ENCODE peak calls at places on chromosomes 7 and 10, in eight cellular contexts. One of them, this sample, is unnamed.

GRCh38 chr7:122682805-122683204 is 16.1 kb downstream of the RNF133 start:
- DNase-seq in fibroblast of mammary gland: no peak
- DNase-seq in fibroblast of the aortic adventitia: no peak
- DNase-seq in bronchial epithelial cell: no peak
- DNase-seq in left ventricle myocardium inferior: no peak
- DNase-seq in OCI-LY7: no peak
- DNase-seq in epithelial cell of esophagus: no peak
- DNase-seq in keratinocyte: no peak
- DNase-seq in this sample: no peak

GRCh38 chr10:103828107-103828506 is 27.3 kb downstream of the SH3PXD2A start:
- DNase-seq in fibroblast of mammary gland: no peak
- DNase-seq in fibroblast of the aortic adventitia: no peak
- DNase-seq in bronchial epithelial cell: peak
- DNase-seq in left ventricle myocardium inferior: no peak
- DNase-seq in OCI-LY7: no peak
- DNase-seq in epithelial cell of esophagus: peak
- DNase-seq in keratinocyte: peak
- DNase-seq in this sample: no peak

GRCh38 chr10:90592903-90593302 is 264.9 kb downstream of the HTR7 start:
- DNase-seq in fibroblast of mammary gland: peak
- DNase-seq in fibroblast of the aortic adventitia: peak
- DNase-seq in bronchial epithelial cell: peak
- DNase-seq in left ventricle myocardium inferior: peak
- DNase-seq in OCI-LY7: peak
- DNase-seq in epithelial cell of esophagus: peak
- DNase-seq in keratinocyte: no peak
- DNase-seq in this sample: no peak

GRCh38 chr10:71079761-71080380 is 132.5 kb upstream of the UNC5B start:
- DNase-seq in fibroblast of mammary gland: no peak
- DNase-seq in fibroblast of the aortic adventitia: no peak
- DNase-seq in bronchial epithelial cell: no peak
- DNase-seq in left ventricle myocardium inferior: no peak
- DNase-seq in OCI-LY7: no peak
- DNase-seq in epithelial cell of esophagus: no peak
- DNase-seq in keratinocyte: no peak
- DNase-seq in this sample: no peak

GRCh38 chr10:123519861-123520260 is 146.3 kb upstream of the GPR26 start:
- DNase-seq in fibroblast of mammary gland: no peak
- DNase-seq in fibroblast of the aortic adventitia: no peak
- DNase-seq in bronchial epithelial cell: no peak
- DNase-seq in left ventricle myocardium inferior: no peak
- DNase-seq in OCI-LY7: no peak
- DNase-seq in epithelial cell of esophagus: no peak
- DNase-seq in keratinocyte: no peak
- DNase-seq in this sample: no peak

GRCh38 chr10:5461201-5461585 is 38.2 kb downstream of the CALML5 start:
- DNase-seq in fibroblast of mammary gland: peak
- DNase-seq in fibroblast of the aortic adventitia: no peak
- DNase-seq in bronchial epithelial cell: no peak
- DNase-seq in left ventricle myocardium inferior: no peak
- DNase-seq in OCI-LY7: no peak
- DNase-seq in epithelial cell of esophagus: no peak
- DNase-seq in keratinocyte: no peak
- DNase-seq in this sample: no peak

GRCh38 chr10:96529634-96530279 is 16.0 kb upstream of the TLL2 start:
- DNase-seq in fibroblast of mammary gland: no peak
- DNase-seq in fibroblast of the aortic adventitia: no peak
- DNase-seq in bronchial epithelial cell: no peak
- DNase-seq in left ventricle myocardium inferior: no peak
- DNase-seq in OCI-LY7: no peak
- DNase-seq in epithelial cell of esophagus: no peak
- DNase-seq in keratinocyte: no peak
- DNase-seq in this sample: no peak

GRCh38 chr10:6737758-6738463 is 157.8 kb upstream of the PRKCQ start:
- DNase-seq in fibroblast of mammary gland: peak
- DNase-seq in fibroblast of the aortic adventitia: peak
- DNase-seq in bronchial epithelial cell: peak
- DNase-seq in left ventricle myocardium inferior: no peak
- DNase-seq in OCI-LY7: no peak
- DNase-seq in epithelial cell of esophagus: peak
- DNase-seq in keratinocyte: no peak
- DNase-seq in this sample: peak

GRCh38 chr7:30467275-30467674 is 11.3 kb downstream of the NOD1 start:
- DNase-seq in fibroblast of mammary gland: no peak
- DNase-seq in fibroblast of the aortic adventitia: no peak
- DNase-seq in bronchial epithelial cell: no peak
- DNase-seq in left ventricle myocardium inferior: no peak
- DNase-seq in OCI-LY7: peak
- DNase-seq in epithelial cell of esophagus: no peak
- DNase-seq in keratinocyte: no peak
- DNase-seq in this sample: no peak

GRCh38 chr10:58217612-58218011 is 50.1 kb downstream of the IPMK start:
- DNase-seq in fibroblast of mammary gland: no peak
- DNase-seq in fibroblast of the aortic adventitia: peak
- DNase-seq in bronchial epithelial cell: no peak
- DNase-seq in left ventricle myocardium inferior: no peak
- DNase-seq in OCI-LY7: no peak
- DNase-seq in epithelial cell of esophagus: no peak
- DNase-seq in keratinocyte: no peak
- DNase-seq in this sample: peak

GRCh38 chr10:18196806-18197550 is 56.8 kb downstream of the CACNB2 start:
- DNase-seq in fibroblast of mammary gland: peak
- DNase-seq in fibroblast of the aortic adventitia: peak
- DNase-seq in bronchial epithelial cell: no peak
- DNase-seq in left ventricle myocardium inferior: no peak
- DNase-seq in OCI-LY7: no peak
- DNase-seq in epithelial cell of esophagus: no peak
- DNase-seq in keratinocyte: no peak
- DNase-seq in this sample: no peak

GRCh38 chr10:71845410-71846406 is 5.3 kb downstream of the PSAP start:
- DNase-seq in fibroblast of mammary gland: no peak
- DNase-seq in fibroblast of the aortic adventitia: no peak
- DNase-seq in bronchial epithelial cell: peak
- DNase-seq in left ventricle myocardium inferior: no peak
- DNase-seq in OCI-LY7: no peak
- DNase-seq in epithelial cell of esophagus: peak
- DNase-seq in keratinocyte: no peak
- DNase-seq in this sample: no peak

GRCh38 chr7:113170591-113170990 is 52.2 kb upstream of the SMIM30 start:
- DNase-seq in fibroblast of mammary gland: no peak
- DNase-seq in fibroblast of the aortic adventitia: no peak
- DNase-seq in bronchial epithelial cell: no peak
- DNase-seq in left ventricle myocardium inferior: no peak
- DNase-seq in OCI-LY7: no peak
- DNase-seq in epithelial cell of esophagus: no peak
- DNase-seq in keratinocyte: no peak
- DNase-seq in this sample: no peak

GRCh38 chr7:94509264-94509878 is at the start of gene CASD1:
- DNase-seq in fibroblast of mammary gland: no peak
- DNase-seq in fibroblast of the aortic adventitia: peak
- DNase-seq in bronchial epithelial cell: no peak
- DNase-seq in left ventricle myocardium inferior: peak
- DNase-seq in OCI-LY7: peak
- DNase-seq in epithelial cell of esophagus: no peak
- DNase-seq in keratinocyte: no peak
- DNase-seq in this sample: no peak

GRCh38 chr7:80184693-80185092 is 50.1 kb downstream of the GNAI1 start:
- DNase-seq in fibroblast of mammary gland: no peak
- DNase-seq in fibroblast of the aortic adventitia: no peak
- DNase-seq in bronchial epithelial cell: no peak
- DNase-seq in left ventricle myocardium inferior: no peak
- DNase-seq in OCI-LY7: no peak
- DNase-seq in epithelial cell of esophagus: no peak
- DNase-seq in keratinocyte: no peak
- DNase-seq in this sample: no peak

GRCh38 chr10:31693499-31693898 is 235.1 kb downstream of the ARHGAP12 start:
- DNase-seq in fibroblast of mammary gland: no peak
- DNase-seq in fibroblast of the aortic adventitia: no peak
- DNase-seq in bronchial epithelial cell: no peak
- DNase-seq in left ventricle myocardium inferior: no peak
- DNase-seq in OCI-LY7: no peak
- DNase-seq in epithelial cell of esophagus: no peak
- DNase-seq in keratinocyte: no peak
- DNase-seq in this sample: no peak

DNA sequence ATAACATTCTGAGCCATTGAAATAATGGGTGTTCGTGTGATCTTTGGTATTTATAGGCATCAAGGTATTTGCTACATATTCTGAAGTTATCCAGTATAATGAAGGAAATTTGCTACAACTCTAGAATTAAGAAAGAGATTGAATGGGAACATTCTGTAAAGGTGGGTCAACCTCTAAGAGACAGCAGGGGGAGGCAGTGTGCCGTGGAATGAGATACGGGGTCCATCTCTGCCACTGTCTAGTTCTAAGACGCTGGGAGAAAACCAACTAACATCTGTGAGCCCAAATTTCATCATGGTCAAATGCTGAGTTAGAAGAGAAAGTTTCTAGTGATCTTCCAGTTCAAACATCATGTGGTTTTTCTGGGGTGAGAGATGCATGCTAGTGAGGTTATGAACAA is 368.9 kb downstream of the SORCS1 start:
- DNase-seq in fibroblast of mammary gland: peak
- DNase-seq in fibroblast of the aortic adventitia: no peak
- DNase-seq in bronchial epithelial cell: no peak
- DNase-seq in left ventricle myocardium inferior: peak
- DNase-seq in OCI-LY7: no peak
- DNase-seq in epithelial cell of esophagus: no peak
- DNase-seq in keratinocyte: no peak
- DNase-seq in this sample: no peak
- TF ChIP-seq CTCF in fibroblast of mammary gland: peak
- TF ChIP-seq CTCF in fibroblast of the aortic adventitia: no peak
- TF ChIP-seq CTCF in bronchial epithelial cell: no peak
- TF ChIP-seq CTCF in left ventricle myocardium inferior: peak
- TF ChIP-seq CTCF in OCI-LY7: peak
- TF ChIP-seq CTCF in epithelial cell of esophagus: no peak
- TF ChIP-seq CTCF in keratinocyte: no peak
- TF ChIP-seq CTCF in this sample: no peak

DNA sequence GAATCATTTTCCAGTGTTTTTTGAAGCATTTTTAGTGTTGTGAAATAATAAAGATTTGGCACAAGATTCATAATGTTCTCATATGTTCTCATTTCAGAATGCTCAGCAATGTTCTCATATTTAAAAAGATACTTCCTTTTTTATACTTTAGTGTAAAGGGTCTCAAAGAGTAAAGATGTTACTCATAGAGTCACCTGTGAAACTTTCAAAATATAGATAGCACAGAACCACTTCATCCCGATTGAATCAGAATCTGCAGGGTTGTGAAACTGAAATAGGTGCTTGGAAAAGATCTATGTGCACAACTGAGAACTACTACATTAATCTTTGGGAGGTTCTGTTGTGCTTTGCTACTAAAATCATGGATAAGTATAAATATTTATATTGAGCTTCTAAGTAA is 144.7 kb downstream of the MDFIC start:
- DNase-seq in fibroblast of mammary gland: no peak
- DNase-seq in fibroblast of the aortic adventitia: no peak
- DNase-seq in bronchial epithelial cell: no peak
- DNase-seq in left ventricle myocardium inferior: no peak
- DNase-seq in OCI-LY7: no peak
- DNase-seq in epithelial cell of esophagus: no peak
- DNase-seq in keratinocyte: no peak
- DNase-seq in this sample: no peak
- TF ChIP-seq CTCF in fibroblast of mammary gland: no peak
- TF ChIP-seq CTCF in fibroblast of the aortic adventitia: no peak
- TF ChIP-seq CTCF in bronchial epithelial cell: no peak
- TF ChIP-seq CTCF in left ventricle myocardium inferior: no peak
- TF ChIP-seq CTCF in OCI-LY7: no peak
- TF ChIP-seq CTCF in epithelial cell of esophagus: no peak
- TF ChIP-seq CTCF in keratinocyte: no peak
- TF ChIP-seq CTCF in this sample: no peak

DNA sequence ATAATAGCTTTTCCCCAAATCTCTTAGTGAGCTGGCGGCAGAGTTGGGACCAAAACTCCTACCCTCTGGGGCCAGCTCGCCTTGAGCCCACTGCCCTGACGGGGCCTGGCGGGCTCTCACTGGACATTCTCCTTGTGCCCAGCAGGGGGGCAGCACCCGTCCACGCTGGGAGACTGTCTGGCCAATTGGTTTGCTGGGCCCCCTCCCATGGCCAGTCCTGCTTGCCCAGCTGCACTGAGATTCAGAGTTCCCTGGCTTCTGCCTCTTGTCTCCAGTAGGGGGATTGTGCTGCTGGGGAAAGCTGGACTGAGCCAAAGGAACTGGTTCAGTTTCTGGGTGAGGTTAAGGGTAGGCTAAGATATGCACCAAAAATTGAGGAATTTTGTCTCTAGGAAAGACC is 59.8 kb downstream of the RAMP3 start:
- DNase-seq in fibroblast of mammary gland: peak
- DNase-seq in fibroblast of the aortic adventitia: no peak
- DNase-seq in bronchial epithelial cell: peak
- DNase-seq in left ventricle myocardium inferior: no peak
- DNase-seq in OCI-LY7: no peak
- DNase-seq in epithelial cell of esophagus: peak
- DNase-seq in keratinocyte: no peak
- DNase-seq in this sample: no peak
- TF ChIP-seq CTCF in fibroblast of mammary gland: peak
- TF ChIP-seq CTCF in fibroblast of the aortic adventitia: peak
- TF ChIP-seq CTCF in bronchial epithelial cell: peak
- TF ChIP-seq CTCF in left ventricle myocardium inferior: peak
- TF ChIP-seq CTCF in OCI-LY7: peak
- TF ChIP-seq CTCF in epithelial cell of esophagus: peak
- TF ChIP-seq CTCF in keratinocyte: peak
- TF ChIP-seq CTCF in this sample: no peak

GRCh38 chr10:113573368-113573767 is 20.5 kb downstream of the HABP2 start:
- DNase-seq in fibroblast of mammary gland: no peak
- DNase-seq in fibroblast of the aortic adventitia: no peak
- DNase-seq in bronchial epithelial cell: no peak
- DNase-seq in left ventricle myocardium inferior: no peak
- DNase-seq in OCI-LY7: no peak
- DNase-seq in epithelial cell of esophagus: no peak
- DNase-seq in keratinocyte: no peak
- DNase-seq in this sample: no peak

GRCh38 chr10:113576853-113577252 is 24.0 kb downstream of the HABP2 start:
- DNase-seq in fibroblast of mammary gland: peak
- DNase-seq in fibroblast of the aortic adventitia: peak
- DNase-seq in bronchial epithelial cell: peak
- DNase-seq in left ventricle myocardium inferior: no peak
- DNase-seq in OCI-LY7: no peak
- DNase-seq in epithelial cell of esophagus: peak
- DNase-seq in keratinocyte: no peak
- DNase-seq in this sample: peak

GRCh38 chr10:113581092-113581491 is 28.2 kb downstream of the HABP2 start:
- DNase-seq in fibroblast of mammary gland: no peak
- DNase-seq in fibroblast of the aortic adventitia: no peak
- DNase-seq in bronchial epithelial cell: no peak
- DNase-seq in left ventricle myocardium inferior: no peak
- DNase-seq in OCI-LY7: no peak
- DNase-seq in epithelial cell of esophagus: no peak
- DNase-seq in keratinocyte: no peak
- DNase-seq in this sample: no peak

GRCh38 chr10:113583561-113583960 is 30.7 kb downstream of the HABP2 start:
- DNase-seq in fibroblast of mammary gland: no peak
- DNase-seq in fibroblast of the aortic adventitia: no peak
- DNase-seq in bronchial epithelial cell: no peak
- DNase-seq in left ventricle myocardium inferior: no peak
- DNase-seq in OCI-LY7: no peak
- DNase-seq in epithelial cell of esophagus: no peak
- DNase-seq in keratinocyte: no peak
- DNase-seq in this sample: no peak

DNA sequence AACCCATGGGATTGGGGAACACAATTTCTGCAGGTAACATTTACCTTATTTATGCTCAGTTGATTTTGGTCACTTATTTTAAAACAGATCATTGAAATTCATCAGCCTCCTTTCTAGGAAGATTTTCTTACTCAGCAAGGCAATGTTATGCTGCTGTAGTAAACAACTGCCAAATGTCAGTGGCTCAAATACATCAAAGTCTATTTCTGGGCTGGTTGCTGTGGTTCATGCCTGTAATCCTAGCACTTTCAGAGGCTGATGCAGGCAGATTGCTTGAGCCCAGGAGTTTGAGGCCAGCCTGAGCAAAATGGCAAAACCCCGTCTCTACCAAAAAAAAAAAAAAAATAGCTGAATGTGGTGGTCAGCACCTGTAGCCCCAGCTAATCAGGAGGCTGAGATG is 25.9 kb downstream of the HABP2 start:
- DNase-seq in fibroblast of mammary gland: no peak
- DNase-seq in fibroblast of the aortic adventitia: no peak
- DNase-seq in bronchial epithelial cell: no peak
- DNase-seq in left ventricle myocardium inferior: no peak
- DNase-seq in OCI-LY7: no peak
- DNase-seq in epithelial cell of esophagus: no peak
- DNase-seq in keratinocyte: no peak
- DNase-seq in this sample: no peak
- TF ChIP-seq CTCF in fibroblast of mammary gland: no peak
- TF ChIP-seq CTCF in fibroblast of the aortic adventitia: no peak
- TF ChIP-seq CTCF in bronchial epithelial cell: no peak
- TF ChIP-seq CTCF in left ventricle myocardium inferior: no peak
- TF ChIP-seq CTCF in OCI-LY7: no peak
- TF ChIP-seq CTCF in epithelial cell of esophagus: no peak
- TF ChIP-seq CTCF in keratinocyte: no peak
- TF ChIP-seq CTCF in this sample: no peak

This sample was measured in HFFc6.